ENCODE peak calls at places on chromosomes 2 and 18, in eight cellular contexts. O is HTR-8/SVneo; C is CD8-positive, alpha-beta T cell; N is A549; J is effector memory CD8-positive, alpha-beta T cell; Y is suprapubic skin; F is NCI-H2081; P is renal cortical epithelial cell. M is an unnamed sample.

GRCh38 chr2:177549171-177549570 is 156.6 kb downstream of the AGPS start:
- DNase-seq in Y (no peak), P (no peak), C (no peak), F (no peak), O (no peak), J (no peak), N (no peak), M (no peak)

GRCh38 chr2:41321341-41321740 is 726.5 kb upstream of the PKDCC start:
- DNase-seq in P (no peak), F (no peak), O (no peak), C (no peak), J (no peak), N (no peak), Y (no peak), M (no peak)

GRCh38 chr2:65377556-65378307 is 54.7 kb downstream of the SPRED2 start:
- DNase-seq in O (peak), Y (no peak), N (peak), C (no peak), F (no peak), P (peak), J (no peak), M (peak)

GRCh38 chr2:70523996-70524965 is 29.3 kb downstream of the TGFA start:
- DNase-seq in C (no peak), J (peak), N (peak), F (no peak), Y (no peak), P (peak), O (peak), M (peak)

GRCh38 chr2:75292826-75293225 is 93.5 kb upstream of the TACR1 start:
- DNase-seq in P (peak), Y (no peak), N (no peak), C (no peak), J (no peak), O (no peak), F (no peak), M (no peak)

GRCh38 chr2:233692648-233693047 is at the start of gene UGT1A6:
- DNase-seq in J (no peak), C (no peak), N (no peak), F (no peak), O (no peak), Y (no peak), P (peak), M (no peak)

GRCh38 chr18:34773378-34773777 is 63.3 kb downstream of the DTNA start:
- DNase-seq in O (no peak), P (peak), N (no peak), C (no peak), J (no peak), F (no peak), Y (no peak), M (no peak)

GRCh38 chr2:132974477-132975050 is 304.6 kb upstream of the LYPD1 start:
- DNase-seq in J (no peak), F (no peak), P (peak), O (no peak), C (no peak), Y (no peak), N (no peak), M (no peak)

GRCh38 chr2:165081276-165081675 is 122.6 kb downstream of the SCN3A start:
- DNase-seq in F (no peak), P (no peak), Y (no peak), J (no peak), C (no peak), N (no peak), O (no peak), M (no peak)

GRCh38 chr18:28007841-28008240 is 169.1 kb downstream of the CDH2 start:
- DNase-seq in N (no peak), O (no peak), Y (no peak), P (no peak), C (no peak), F (no peak), J (no peak), M (no peak)

GRCh38 chr2:126658910-126659613 is 3.1 kb downstream of the GYPC start:
- DNase-seq in P (peak), O (no peak), N (no peak), Y (no peak), C (peak), J (peak), F (no peak), M (no peak)

GRCh38 chr2:240139011-240139441 is 1.4 kb downstream of the OTOS start:
- DNase-seq in F (no peak), J (no peak), Y (peak), N (no peak), P (no peak), O (no peak), C (no peak), M (no peak)

GRCh38 chr2:109129921-109130725 is 1.1 kb downstream of the SH3RF3 start:
- DNase-seq in F (no peak), J (no peak), P (no peak), Y (peak), C (no peak), N (no peak), O (peak), M (no peak)

GRCh38 chr18:44876024-44876423 is 195.3 kb downstream of the SETBP1 start:
- DNase-seq in P (no peak), O (no peak), N (no peak), F (no peak), Y (no peak), J (no peak), C (no peak), M (no peak)

GRCh38 chr2:64697286-64698023 is 43.7 kb upstream of the SERTAD2 start:
- DNase-seq in N (no peak), Y (no peak), O (no peak), F (no peak), P (no peak), C (no peak), J (no peak), M (no peak)

GRCh38 chr2:203904022-203904421 is 32.5 kb upstream of the ICOS start:
- DNase-seq in C (no peak), F (no peak), J (no peak), P (no peak), N (no peak), Y (no peak), O (no peak), M (no peak)

GRCh38 chr2:101036562-101036961 is 34.5 kb downstream of the RPL31 start:
- DNase-seq in C (no peak), N (no peak), O (peak), F (no peak), Y (no peak), P (peak), J (no peak), M (no peak)

GRCh38 chr2:177204417-177204816 is 8.2 kb upstream of the HNRNPA3 start:
- DNase-seq in Y (no peak), O (no peak), J (no peak), C (no peak), N (no peak), P (no peak), F (no peak), M (no peak)